ENCODE peak calls at places on chromosomes 7 and 10, in six cellular contexts. C is epithelial cell of esophagus; D is HCEC 1CT; Z is tibial nerve; B is stimulated activated CD4-positive, alpha-beta T cell treated with anti-CD3 and anti-CD28 coated beads, Interleukin-4, amount 100 ng/mL, for 1 hour; A is HTR-8/SVneo. G is an unnamed sample.

GRCh38 chr10:79336739-79337138 is 10.5 kb upstream of the PPIF start:
- DNase-seq in A (no peak), C (no peak), Z (no peak), B (no peak), D (no peak), G (no peak)

GRCh38 chr7:117084286-117084685 is 131.0 kb downstream of the ST7 start:
- DNase-seq in A (no peak), Z (no peak), C (peak), D (no peak), B (no peak), G (peak)

GRCh38 chr10:112271982-112272381 is 11.2 kb upstream of the TECTB start:
- DNase-seq in Z (no peak), D (peak), C (peak), A (no peak), B (no peak), G (peak)

GRCh38 chr10:116629340-116629739 is 8.6 kb downstream of the PNLIPRP2 start:
- DNase-seq in B (no peak), C (no peak), D (no peak), A (no peak), Z (no peak), G (no peak)

GRCh38 chr10:132591166-132591971 is 53.8 kb downstream of the INPP5A start:
- DNase-seq in A (no peak), C (peak), D (peak), B (no peak), Z (no peak), G (peak)

GRCh38 chr10:61047011-61047410 is 103.0 kb upstream of the RHOBTB1 start:
- DNase-seq in A (no peak), D (no peak), B (no peak), C (no peak), Z (no peak), G (no peak)

GRCh38 chr7:45240187-45240776 is 82.7 kb downstream of the RAMP3 start:
- DNase-seq in Z (no peak), D (no peak), A (no peak), C (peak), B (no peak), G (no peak)

GRCh38 chr10:49526624-49527023 is 12.3 kb downstream of the ERCC6 start:
- DNase-seq in D (peak), Z (peak), B (no peak), A (no peak), C (no peak), G (no peak)

GRCh38 chr7:24307294-24307693 is 23.3 kb downstream of the NPY start:
- DNase-seq in A (no peak), Z (no peak), C (no peak), B (no peak), D (no peak), G (no peak)

GRCh38 chr7:1340031-1340430 is 107.4 kb downstream of the UNCX start:
- DNase-seq in A (no peak), B (no peak), C (no peak), D (no peak), Z (no peak), G (no peak)

GRCh38 chr10:51718804-51719291 is 19.5 kb upstream of the CSTF2T start:
- DNase-seq in B (no peak), A (no peak), C (peak), Z (no peak), D (peak), G (peak)

GRCh38 chr7:155578016-155578415 is 31.7 kb upstream of the CNPY1 start:
- DNase-seq in C (no peak), A (no peak), B (no peak), D (no peak), Z (no peak), G (no peak)

GRCh38 chr10:111968624-111969023 is 214.9 kb downstream of the GPAM start:
- DNase-seq in C (no peak), B (no peak), Z (no peak), A (no peak), D (no peak), G (peak)

GRCh38 chr7:152588350-152588749 is 87.6 kb downstream of the XRCC2 start:
- DNase-seq in D (peak), B (no peak), C (peak), Z (no peak), A (peak), G (peak)

GRCh38 chr7:7861211-7861633 is 107.4 kb upstream of the GLCCI1 start:
- DNase-seq in D (peak), C (peak), B (no peak), Z (peak), A (peak), G (peak)

GRCh38 chr7:105257338-105257737 is 131.4 kb downstream of the SRPK2 start:
- DNase-seq in D (no peak), B (no peak), A (peak), C (no peak), Z (no peak), G (peak)

GRCh38 chr7:104943502-104944343 is 70.3 kb upstream of the KMT2E start:
- DNase-seq in A (no peak), Z (peak), C (peak), D (no peak), B (peak), G (no peak)

GRCh38 chr10:55627526-55628170 is 733.4 kb downstream of the ZWINT start:
- DNase-seq in C (no peak), Z (no peak), A (no peak), D (no peak), B (no peak), G (no peak)

GRCh38 chr7:28922618-28923331 is 35.4 kb downstream of the TRIL start:
- DNase-seq in C (peak), D (peak), A (peak), Z (peak), B (peak), G (peak)

GRCh38 chr10:110081914-110082313 is 74.1 kb downstream of the ADD3 start:
- DNase-seq in D (peak), Z (peak), A (no peak), C (peak), B (no peak), G (peak)

GRCh38 chr10:47041401-47042198 is 130.4 kb downstream of the PTPN20 start:
- DNase-seq in A (no peak), Z (no peak), D (no peak), C (no peak), B (no peak), G (no peak)

GRCh38 chr10:101066146-101066889 is 4.5 kb downstream of the KAZALD1 start:
- DNase-seq in Z (no peak), A (peak), D (peak), B (peak), C (peak), G (peak)

GRCh38 chr7:69134316-69134715 is 464.0 kb upstream of the AUTS2 start:
- DNase-seq in B (no peak), D (no peak), Z (no peak), A (no peak), C (no peak), G (no peak)

GRCh38 chr10:73967544-73967943 is 30.4 kb upstream of the VCL start:
- DNase-seq in D (no peak), A (no peak), C (no peak), Z (no peak), B (no peak), G (no peak)

GRCh38 chr7:74993121-74993520 is 28.6 kb downstream of the CASTOR2 start:
- DNase-seq in Z (no peak), D (no peak), C (no peak), A (no peak), B (no peak), G (no peak)

GRCh38 chr7:90596745-90597526 is 815 bp downstream of the CDK14 start:
- DNase-seq in C (peak), B (no peak), Z (no peak), D (peak), A (peak), G (peak)

GRCh38 chr10:103676851-103677417 is 178.4 kb downstream of the SH3PXD2A start:
- DNase-seq in C (peak), A (peak), D (peak), B (no peak), Z (peak), G (peak)

G was measured in LHCN-M2.